ENCODE peak calls at places on chromosomes 6 and 20, in six cellular contexts. One of them, this sample, is unnamed.

GRCh38 chr6:80457044-80457933 is 350.8 kb downstream of the BCKDHB start:
- DNase-seq in foreskin fibroblast: peak; percentile 96
- DNase-seq in dorsolateral prefrontal cortex: peak; percentile 52
- DNase-seq in left ventricle myocardium inferior: peak; percentile 68
- DNase-seq in lower lobe of right lung: peak; percentile 46
- DNase-seq in GM10248: no peak
- DNase-seq in this sample: no peak

GRCh38 chr6:34514593-34515472 is 41.3 kb downstream of the SPDEF start:
- DNase-seq in foreskin fibroblast: peak; percentile 31
- DNase-seq in dorsolateral prefrontal cortex: peak; percentile 44
- DNase-seq in left ventricle myocardium inferior: peak; percentile 11
- DNase-seq in lower lobe of right lung: peak; percentile 35
- DNase-seq in GM10248: no peak
- DNase-seq in this sample: no peak

GRCh38 chr20:62119591-62120364 is 2.5 kb upstream of the LSM14B start:
- DNase-seq in foreskin fibroblast: no peak
- DNase-seq in dorsolateral prefrontal cortex: no peak
- DNase-seq in left ventricle myocardium inferior: peak; percentile 58
- DNase-seq in lower lobe of right lung: peak; percentile 76
- DNase-seq in GM10248: no peak
- DNase-seq in this sample: no peak

GRCh38 chr6:16669227-16669626 is 92.0 kb downstream of the ATXN1 start:
- DNase-seq in foreskin fibroblast: no peak
- DNase-seq in dorsolateral prefrontal cortex: no peak
- DNase-seq in left ventricle myocardium inferior: no peak
- DNase-seq in lower lobe of right lung: no peak
- DNase-seq in GM10248: no peak
- DNase-seq in this sample: peak; percentile 48

GRCh38 chr20:14986026-14986655 is 648.7 kb upstream of the FLRT3 start:
- DNase-seq in foreskin fibroblast: no peak
- DNase-seq in dorsolateral prefrontal cortex: no peak
- DNase-seq in left ventricle myocardium inferior: no peak
- DNase-seq in lower lobe of right lung: peak; percentile 84
- DNase-seq in GM10248: no peak
- DNase-seq in this sample: no peak

GRCh38 chr20:22686097-22686496 is 101.7 kb upstream of the FOXA2 start:
- DNase-seq in foreskin fibroblast: peak; percentile 33
- DNase-seq in dorsolateral prefrontal cortex: peak; percentile 36
- DNase-seq in left ventricle myocardium inferior: peak; percentile 40
- DNase-seq in lower lobe of right lung: peak; percentile 68
- DNase-seq in GM10248: no peak
- DNase-seq in this sample: peak; percentile 13

GRCh38 chr6:17863971-17864754 is 123.3 kb downstream of the KIF13A start:
- DNase-seq in foreskin fibroblast: peak; percentile 80
- DNase-seq in dorsolateral prefrontal cortex: peak; percentile 78
- DNase-seq in left ventricle myocardium inferior: peak; percentile 27
- DNase-seq in lower lobe of right lung: no peak
- DNase-seq in GM10248: no peak
- DNase-seq in this sample: no peak

GRCh38 chr20:62708591-62709536 is at the start of gene NTSR1:
- DNase-seq in foreskin fibroblast: peak; percentile 17
- DNase-seq in dorsolateral prefrontal cortex: no peak
- DNase-seq in left ventricle myocardium inferior: no peak
- DNase-seq in lower lobe of right lung: no peak
- DNase-seq in GM10248: no peak
- DNase-seq in this sample: no peak

GRCh38 chr20:6407163-6407562 is 284.3 kb upstream of the FERMT1 start:
- DNase-seq in foreskin fibroblast: no peak
- DNase-seq in dorsolateral prefrontal cortex: no peak
- DNase-seq in left ventricle myocardium inferior: no peak
- DNase-seq in lower lobe of right lung: no peak
- DNase-seq in GM10248: no peak
- DNase-seq in this sample: no peak

GRCh38 chr6:52333840-52334200 is 28.1 kb upstream of the PAQR8 start:
- DNase-seq in foreskin fibroblast: no peak
- DNase-seq in dorsolateral prefrontal cortex: no peak
- DNase-seq in left ventricle myocardium inferior: no peak
- DNase-seq in lower lobe of right lung: no peak
- DNase-seq in GM10248: no peak
- DNase-seq in this sample: no peak

GRCh38 chr20:1830240-1830639 is 65.0 kb upstream of the SIRPA start:
- DNase-seq in foreskin fibroblast: peak; percentile 95
- DNase-seq in dorsolateral prefrontal cortex: peak; percentile 78
- DNase-seq in left ventricle myocardium inferior: peak; percentile 82
- DNase-seq in lower lobe of right lung: no peak
- DNase-seq in GM10248: no peak
- DNase-seq in this sample: no peak

GRCh38 chr6:64012351-64013060 is 376.9 kb downstream of the PHF3 start:
- DNase-seq in foreskin fibroblast: no peak
- DNase-seq in dorsolateral prefrontal cortex: peak; percentile 49
- DNase-seq in left ventricle myocardium inferior: no peak
- DNase-seq in lower lobe of right lung: no peak
- DNase-seq in GM10248: peak; percentile 21
- DNase-seq in this sample: no peak
- TF ChIP-seq CTCF in foreskin fibroblast: no peak
- TF ChIP-seq CTCF in dorsolateral prefrontal cortex: peak; percentile 69
- TF ChIP-seq CTCF in left ventricle myocardium inferior: peak; percentile 56
- TF ChIP-seq CTCF in lower lobe of right lung: peak; percentile 29
- TF ChIP-seq CTCF in GM10248: peak; percentile 46
- TF ChIP-seq CTCF in this sample: peak; percentile 63

GRCh38 chr20:44717986-44718385 is 2.8 kb downstream of the CCN5 start:
- DNase-seq in foreskin fibroblast: no peak
- DNase-seq in dorsolateral prefrontal cortex: no peak
- DNase-seq in left ventricle myocardium inferior: no peak
- DNase-seq in lower lobe of right lung: peak; percentile 41
- DNase-seq in GM10248: no peak
- DNase-seq in this sample: no peak
- TF ChIP-seq CTCF in foreskin fibroblast: peak; percentile 34
- TF ChIP-seq CTCF in dorsolateral prefrontal cortex: peak; percentile 13
- TF ChIP-seq CTCF in left ventricle myocardium inferior: peak; percentile 41
- TF ChIP-seq CTCF in lower lobe of right lung: no peak
- TF ChIP-seq CTCF in GM10248: no peak
- TF ChIP-seq CTCF in this sample: no peak

DNA sequence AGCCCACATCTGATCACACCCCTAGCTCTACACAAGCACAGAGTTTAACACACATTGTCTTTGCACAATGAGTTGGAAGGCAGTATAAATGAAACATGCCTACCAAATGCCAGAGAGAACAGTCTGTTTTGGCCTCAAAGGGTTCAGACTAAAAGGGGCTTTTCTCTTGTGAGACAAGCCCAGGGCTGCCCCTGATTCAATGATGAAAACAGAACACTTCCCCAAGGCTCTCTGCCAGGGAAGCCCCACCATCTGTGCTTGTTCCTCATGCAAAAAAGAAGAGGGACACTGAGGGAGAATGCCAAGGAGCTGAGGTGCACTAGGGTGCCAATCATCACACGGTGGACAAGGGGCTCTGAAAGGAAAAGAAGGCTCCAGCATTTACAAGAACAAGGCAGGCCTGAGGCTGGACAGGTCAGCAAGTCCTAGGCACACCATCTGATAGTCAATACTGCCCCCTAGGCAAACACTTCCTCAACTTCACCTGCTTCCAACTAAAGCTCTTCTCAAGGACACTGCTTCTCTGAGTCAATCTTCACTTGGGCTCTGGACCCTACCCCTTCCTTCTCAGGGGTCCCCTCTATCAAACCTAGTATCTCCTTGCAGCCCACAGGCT is 37.5 kb upstream of the SLC4A11 start:
- DNase-seq in foreskin fibroblast: no peak
- DNase-seq in dorsolateral prefrontal cortex: no peak
- DNase-seq in left ventricle myocardium inferior: no peak
- DNase-seq in lower lobe of right lung: no peak
- DNase-seq in GM10248: peak; percentile 42
- DNase-seq in this sample: no peak
- TF ChIP-seq CTCF in foreskin fibroblast: no peak
- TF ChIP-seq CTCF in dorsolateral prefrontal cortex: no peak
- TF ChIP-seq CTCF in left ventricle myocardium inferior: peak; percentile 29
- TF ChIP-seq CTCF in lower lobe of right lung: peak; percentile 6
- TF ChIP-seq CTCF in GM10248: peak; percentile 34
- TF ChIP-seq CTCF in this sample: peak; percentile 46

GRCh38 chr6:74491844-74492374 is 713.9 kb downstream of the COL12A1 start:
- DNase-seq in foreskin fibroblast: no peak
- DNase-seq in dorsolateral prefrontal cortex: no peak
- DNase-seq in left ventricle myocardium inferior: no peak
- DNase-seq in lower lobe of right lung: no peak
- DNase-seq in GM10248: no peak
- DNase-seq in this sample: peak; percentile 35

GRCh38 chr6:74492587-74492986 is 713.3 kb downstream of the COL12A1 start:
- DNase-seq in foreskin fibroblast: no peak
- DNase-seq in dorsolateral prefrontal cortex: no peak
- DNase-seq in left ventricle myocardium inferior: no peak
- DNase-seq in lower lobe of right lung: no peak
- DNase-seq in GM10248: no peak
- DNase-seq in this sample: no peak
- TF ChIP-seq CTCF in foreskin fibroblast: no peak
- TF ChIP-seq CTCF in dorsolateral prefrontal cortex: no peak
- TF ChIP-seq CTCF in left ventricle myocardium inferior: no peak
- TF ChIP-seq CTCF in lower lobe of right lung: no peak
- TF ChIP-seq CTCF in GM10248: no peak
- TF ChIP-seq CTCF in this sample: no peak

GRCh38 chr6:44668391-44668930 is 281.0 kb downstream of the CDC5L start:
- DNase-seq in foreskin fibroblast: no peak
- DNase-seq in dorsolateral prefrontal cortex: no peak
- DNase-seq in left ventricle myocardium inferior: no peak
- DNase-seq in lower lobe of right lung: no peak
- DNase-seq in GM10248: no peak
- DNase-seq in this sample: no peak
- TF ChIP-seq CTCF in foreskin fibroblast: no peak
- TF ChIP-seq CTCF in dorsolateral prefrontal cortex: no peak
- TF ChIP-seq CTCF in left ventricle myocardium inferior: no peak
- TF ChIP-seq CTCF in lower lobe of right lung: no peak
- TF ChIP-seq CTCF in GM10248: no peak
- TF ChIP-seq CTCF in this sample: no peak

GRCh38 chr6:87396595-87397392 is 11.0 kb upstream of the CFAP206 start:
- DNase-seq in foreskin fibroblast: no peak
- DNase-seq in dorsolateral prefrontal cortex: no peak
- DNase-seq in left ventricle myocardium inferior: no peak
- DNase-seq in lower lobe of right lung: no peak
- DNase-seq in GM10248: peak; percentile 32
- DNase-seq in this sample: no peak

GRCh38 chr6:87393026-87393622 is 14.6 kb upstream of the CFAP206 start:
- DNase-seq in foreskin fibroblast: peak; percentile 40
- DNase-seq in dorsolateral prefrontal cortex: no peak
- DNase-seq in left ventricle myocardium inferior: no peak
- DNase-seq in lower lobe of right lung: no peak
- DNase-seq in GM10248: peak; percentile 38
- DNase-seq in this sample: peak; percentile 26

GRCh38 chr6:87391334-87391733 is 16.4 kb upstream of the CFAP206 start:
- DNase-seq in foreskin fibroblast: no peak
- DNase-seq in dorsolateral prefrontal cortex: no peak
- DNase-seq in left ventricle myocardium inferior: no peak
- DNase-seq in lower lobe of right lung: no peak
- DNase-seq in GM10248: peak; percentile 48
- DNase-seq in this sample: no peak
- TF ChIP-seq CTCF in foreskin fibroblast: peak; percentile 47
- TF ChIP-seq CTCF in dorsolateral prefrontal cortex: peak; percentile 16
- TF ChIP-seq CTCF in left ventricle myocardium inferior: peak; percentile 35
- TF ChIP-seq CTCF in lower lobe of right lung: no peak
- TF ChIP-seq CTCF in GM10248: peak; percentile 73
- TF ChIP-seq CTCF in this sample: peak; percentile 62

GRCh38 chr20:17281478-17281877 is 54.6 kb downstream of the PCSK2 start:
- DNase-seq in foreskin fibroblast: no peak
- DNase-seq in dorsolateral prefrontal cortex: no peak
- DNase-seq in left ventricle myocardium inferior: no peak
- DNase-seq in lower lobe of right lung: no peak
- DNase-seq in GM10248: no peak
- DNase-seq in this sample: no peak
- TF ChIP-seq CTCF in foreskin fibroblast: peak; percentile 36
- TF ChIP-seq CTCF in dorsolateral prefrontal cortex: no peak
- TF ChIP-seq CTCF in left ventricle myocardium inferior: no peak
- TF ChIP-seq CTCF in lower lobe of right lung: peak; percentile 35
- TF ChIP-seq CTCF in GM10248: peak; percentile 42
- TF ChIP-seq CTCF in this sample: peak; percentile 72

DNA sequence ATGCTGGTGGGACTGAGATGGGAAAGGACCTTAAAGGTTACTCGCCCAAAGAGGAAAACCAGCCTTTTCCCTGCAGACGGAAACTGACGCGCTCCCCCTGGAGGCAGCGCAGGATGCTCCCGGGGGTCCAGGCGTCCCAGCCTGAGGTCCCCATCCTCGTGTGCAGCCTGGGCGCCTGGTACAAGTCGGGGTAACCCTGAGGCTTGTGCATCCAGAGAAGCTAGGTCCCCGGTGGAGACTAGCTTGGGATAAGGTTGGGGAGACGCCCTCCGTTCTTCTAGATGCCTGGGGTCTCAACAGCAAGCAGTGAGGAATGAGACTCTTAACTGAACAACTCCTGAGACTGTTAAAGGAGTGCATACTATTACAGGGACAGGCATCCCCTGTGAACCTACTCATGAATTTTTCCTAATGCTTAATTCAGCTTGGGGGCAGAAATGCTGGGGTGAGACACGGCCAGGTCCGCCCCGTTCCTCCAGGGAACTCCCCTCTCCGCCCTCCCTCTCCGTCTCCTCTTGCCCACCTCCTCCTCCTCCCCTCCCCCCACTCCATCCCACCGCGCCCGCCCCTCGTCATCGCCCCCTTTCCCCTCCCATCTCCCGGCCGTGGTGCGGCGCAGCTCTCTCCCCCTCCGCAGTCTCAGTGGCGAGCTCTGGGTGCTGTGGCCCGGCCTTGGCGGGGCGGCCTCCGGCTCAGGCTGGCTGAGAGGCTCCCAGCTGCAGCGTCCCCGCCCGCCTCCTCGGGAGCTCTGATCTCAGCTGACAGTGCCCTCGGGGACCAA is at the start of gene PRSS35:
- DNase-seq in foreskin fibroblast: peak; percentile 39
- DNase-seq in dorsolateral prefrontal cortex: peak; percentile 28
- DNase-seq in left ventricle myocardium inferior: peak; percentile 45
- DNase-seq in lower lobe of right lung: peak; percentile 58
- DNase-seq in GM10248: peak; percentile 44
- DNase-seq in this sample: peak; percentile 28
- TF ChIP-seq CTCF in foreskin fibroblast: peak; percentile 84
- TF ChIP-seq CTCF in dorsolateral prefrontal cortex: peak; percentile 55
- TF ChIP-seq CTCF in left ventricle myocardium inferior: peak; percentile 69
- TF ChIP-seq CTCF in lower lobe of right lung: peak; percentile 68
- TF ChIP-seq CTCF in GM10248: peak; percentile 72
- TF ChIP-seq CTCF in this sample: peak; percentile 66

DNA sequence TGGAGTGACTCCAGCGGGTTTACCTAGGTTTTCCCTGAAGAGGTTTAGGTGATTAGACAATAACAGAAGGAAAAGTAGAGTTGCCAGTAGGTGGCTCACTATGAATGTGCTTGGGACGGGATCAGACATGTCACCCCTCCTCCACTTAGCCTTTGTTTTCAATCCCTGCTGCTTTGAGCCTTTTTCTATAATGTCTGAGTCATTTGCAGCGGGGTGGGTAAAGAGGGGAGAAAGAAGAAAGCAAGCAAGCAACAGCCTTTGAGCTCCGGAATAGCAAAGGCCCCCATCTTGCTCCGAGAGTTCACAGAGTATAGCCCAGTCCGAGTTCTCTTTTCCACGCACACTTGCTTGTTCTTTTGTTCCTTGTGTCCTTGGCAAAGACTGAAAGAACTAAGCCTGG is 129.1 kb downstream of the PACRG start:
- DNase-seq in foreskin fibroblast: peak; percentile 81
- DNase-seq in dorsolateral prefrontal cortex: peak; percentile 71
- DNase-seq in left ventricle myocardium inferior: no peak
- DNase-seq in lower lobe of right lung: no peak
- DNase-seq in GM10248: no peak
- DNase-seq in this sample: no peak
- TF ChIP-seq CTCF in foreskin fibroblast: peak; percentile 76
- TF ChIP-seq CTCF in dorsolateral prefrontal cortex: peak; percentile 78
- TF ChIP-seq CTCF in left ventricle myocardium inferior: peak; percentile 69
- TF ChIP-seq CTCF in lower lobe of right lung: peak; percentile 42
- TF ChIP-seq CTCF in GM10248: peak; percentile 2
- TF ChIP-seq CTCF in this sample: no peak